ENCODE peak calls at places on chromosome 16, in six cellular contexts. T, S, L, X, E and B are unnamed samples.
A peak's percentile ranks its signal among the peaks of the same experiment; 100 is the strongest.

GRCh38 chr16:79589495-79590134 is 10.9 kb downstream of the MAF start:
- DNase-seq in T (no peak), L (no peak), E (no peak), S (peak; percentile 56), X (no peak), B (no peak)

GRCh38 chr16:87470332-87470731 is 22.5 kb downstream of the ZCCHC14 start:
- DNase-seq in X (no peak), S (no peak), E (no peak), L (no peak), T (no peak), B (no peak)

GRCh38 chr16:57372372-57373116 is at the start of gene CX3CL1:
- DNase-seq in E (peak; percentile 67), X (peak; percentile 69), L (no peak), S (peak; percentile 86), T (peak; percentile 77), B (peak; percentile 71)

GRCh38 chr16:12157510-12158093 is 181.1 kb downstream of the SNX29 start:
- DNase-seq in X (no peak), S (no peak), E (no peak), T (no peak), L (no peak), B (no peak)

GRCh38 chr16:30474062-30474452 is 1.5 kb downstream of the ITGAL start:
- DNase-seq in L (no peak), E (no peak), X (no peak), T (no peak), S (no peak), B (no peak)

GRCh38 chr16:46857261-46857962 is 26.4 kb upstream of the C16orf87 start:
- DNase-seq in T (no peak), E (peak; percentile 40), X (peak; percentile 63), S (no peak), L (no peak), B (no peak)

GRCh38 chr16:24022797-24023196 is 187.0 kb downstream of the PRKCB start:
- DNase-seq in L (no peak), S (no peak), X (no peak), T (no peak), E (no peak), B (no peak)

GRCh38 chr16:89633064-89633631 is 19.7 kb downstream of the DPEP1 start:
- DNase-seq in S (no peak), X (no peak), E (no peak), T (no peak), L (no peak), B (no peak)